ENCODE peak calls at places on chromosomes 13 and 19, in seven cellular contexts. One of them, this sample, is unnamed.

GRCh38 chr13:37878921-37879320 is 9.3 kb upstream of the TRPC4 start:
- DNase-seq in NT2/D1: no peak
- DNase-seq in small intestine: no peak
- DNase-seq in thoracic aorta: no peak
- DNase-seq in stimulated activated naive CD8-positive, alpha-beta T cell treated with anti-CD3 and anti-CD28 coated beads, Interleukin-15, amount 100 ng/mL, for 72 hours: no peak
- DNase-seq in WTC11: no peak
- DNase-seq in non-pigmented ciliary epithelial cell: no peak
- DNase-seq in this sample: no peak

GRCh38 chr19:1172353-1173159 is 1.5 kb downstream of the SBNO2 start:
- DNase-seq in NT2/D1: no peak
- DNase-seq in small intestine: peak
- DNase-seq in thoracic aorta: no peak
- DNase-seq in stimulated activated naive CD8-positive, alpha-beta T cell treated with anti-CD3 and anti-CD28 coated beads, Interleukin-15, amount 100 ng/mL, for 72 hours: no peak
- DNase-seq in WTC11: peak
- DNase-seq in non-pigmented ciliary epithelial cell: no peak
- DNase-seq in this sample: no peak

GRCh38 chr19:49149652-49150105 is 5.5 kb downstream of the HRC start:
- DNase-seq in NT2/D1: peak
- DNase-seq in small intestine: peak
- DNase-seq in thoracic aorta: no peak
- DNase-seq in stimulated activated naive CD8-positive, alpha-beta T cell treated with anti-CD3 and anti-CD28 coated beads, Interleukin-15, amount 100 ng/mL, for 72 hours: no peak
- DNase-seq in WTC11: peak
- DNase-seq in non-pigmented ciliary epithelial cell: no peak
- DNase-seq in this sample: no peak

GRCh38 chr19:42985588-42985987 is 40.7 kb downstream of the PSG11 start:
- DNase-seq in NT2/D1: no peak
- DNase-seq in small intestine: no peak
- DNase-seq in thoracic aorta: no peak
- DNase-seq in stimulated activated naive CD8-positive, alpha-beta T cell treated with anti-CD3 and anti-CD28 coated beads, Interleukin-15, amount 100 ng/mL, for 72 hours: no peak
- DNase-seq in WTC11: no peak
- DNase-seq in non-pigmented ciliary epithelial cell: no peak
- DNase-seq in this sample: no peak

GRCh38 chr19:33720691-33721682 is 75.7 kb upstream of the KCTD15 start:
- DNase-seq in NT2/D1: no peak
- DNase-seq in small intestine: no peak
- DNase-seq in thoracic aorta: no peak
- DNase-seq in stimulated activated naive CD8-positive, alpha-beta T cell treated with anti-CD3 and anti-CD28 coated beads, Interleukin-15, amount 100 ng/mL, for 72 hours: no peak
- DNase-seq in WTC11: no peak
- DNase-seq in non-pigmented ciliary epithelial cell: no peak
- DNase-seq in this sample: no peak

GRCh38 chr13:108795841-108796240 is 166.4 kb downstream of the MYO16 start:
- DNase-seq in NT2/D1: no peak
- DNase-seq in small intestine: no peak
- DNase-seq in thoracic aorta: no peak
- DNase-seq in stimulated activated naive CD8-positive, alpha-beta T cell treated with anti-CD3 and anti-CD28 coated beads, Interleukin-15, amount 100 ng/mL, for 72 hours: no peak
- DNase-seq in WTC11: no peak
- DNase-seq in non-pigmented ciliary epithelial cell: no peak
- DNase-seq in this sample: no peak

GRCh38 chr13:109804654-109805053 is 18.3 kb upstream of the IRS2 start:
- DNase-seq in NT2/D1: no peak
- DNase-seq in small intestine: no peak
- DNase-seq in thoracic aorta: no peak
- DNase-seq in stimulated activated naive CD8-positive, alpha-beta T cell treated with anti-CD3 and anti-CD28 coated beads, Interleukin-15, amount 100 ng/mL, for 72 hours: no peak
- DNase-seq in WTC11: no peak
- DNase-seq in non-pigmented ciliary epithelial cell: no peak
- DNase-seq in this sample: no peak

GRCh38 chr13:50893211-50893852 is 16.3 kb upstream of the RNASEH2B start:
- DNase-seq in NT2/D1: no peak
- DNase-seq in small intestine: peak
- DNase-seq in thoracic aorta: no peak
- DNase-seq in stimulated activated naive CD8-positive, alpha-beta T cell treated with anti-CD3 and anti-CD28 coated beads, Interleukin-15, amount 100 ng/mL, for 72 hours: no peak
- DNase-seq in WTC11: no peak
- DNase-seq in non-pigmented ciliary epithelial cell: no peak
- DNase-seq in this sample: no peak

GRCh38 chr13:72261732-72262131 is 394.7 kb upstream of the DACH1 start:
- DNase-seq in NT2/D1: no peak
- DNase-seq in small intestine: no peak
- DNase-seq in thoracic aorta: no peak
- DNase-seq in stimulated activated naive CD8-positive, alpha-beta T cell treated with anti-CD3 and anti-CD28 coated beads, Interleukin-15, amount 100 ng/mL, for 72 hours: no peak
- DNase-seq in WTC11: no peak
- DNase-seq in non-pigmented ciliary epithelial cell: no peak
- DNase-seq in this sample: no peak

GRCh38 chr19:23914402-23915286 is at the start of gene ZNF726:
- DNase-seq in NT2/D1: peak
- DNase-seq in small intestine: peak
- DNase-seq in thoracic aorta: peak
- DNase-seq in stimulated activated naive CD8-positive, alpha-beta T cell treated with anti-CD3 and anti-CD28 coated beads, Interleukin-15, amount 100 ng/mL, for 72 hours: peak
- DNase-seq in WTC11: no peak
- DNase-seq in non-pigmented ciliary epithelial cell: peak
- DNase-seq in this sample: no peak

GRCh38 chr19:7681336-7682174 is 922 bp downstream of the TRAPPC5 start:
- DNase-seq in NT2/D1: peak
- DNase-seq in small intestine: peak
- DNase-seq in thoracic aorta: peak
- DNase-seq in stimulated activated naive CD8-positive, alpha-beta T cell treated with anti-CD3 and anti-CD28 coated beads, Interleukin-15, amount 100 ng/mL, for 72 hours: peak
- DNase-seq in WTC11: peak
- DNase-seq in non-pigmented ciliary epithelial cell: no peak
- DNase-seq in this sample: no peak

GRCh38 chr19:6803036-6803404 is 30.5 kb downstream of the VAV1 start:
- DNase-seq in NT2/D1: no peak
- DNase-seq in small intestine: no peak
- DNase-seq in thoracic aorta: no peak
- DNase-seq in stimulated activated naive CD8-positive, alpha-beta T cell treated with anti-CD3 and anti-CD28 coated beads, Interleukin-15, amount 100 ng/mL, for 72 hours: no peak
- DNase-seq in WTC11: no peak
- DNase-seq in non-pigmented ciliary epithelial cell: no peak
- DNase-seq in this sample: no peak

This sample was measured in chondrocyte.